ENCODE peak calls at places on chromosomes 11 and 22, in four cellular contexts. One of them, this sample, is unnamed.

GRCh38 chr11:7892059-7892699 is 38.9 kb downstream of the OR10A6 start:
- DNase-seq in lower leg skin: no peak
- DNase-seq in heart left ventricle: no peak
- DNase-seq in fibroblast of lung: peak
- DNase-seq in this sample: no peak

GRCh38 chr11:113896156-113896879 is 8.3 kb upstream of the HTR3B start:
- DNase-seq in lower leg skin: peak
- DNase-seq in heart left ventricle: peak
- DNase-seq in fibroblast of lung: peak
- DNase-seq in this sample: peak

GRCh38 chr11:102527701-102528100 is 2.8 kb downstream of the MMP7 start:
- DNase-seq in lower leg skin: no peak
- DNase-seq in heart left ventricle: no peak
- DNase-seq in fibroblast of lung: peak
- DNase-seq in this sample: no peak

GRCh38 chr11:15657264-15657663 is 542.5 kb downstream of the INSC start:
- DNase-seq in lower leg skin: no peak
- DNase-seq in heart left ventricle: no peak
- DNase-seq in fibroblast of lung: no peak
- DNase-seq in this sample: no peak

GRCh38 chr11:11155962-11156815 is 196.9 kb downstream of the CSNK2A3 start:
- DNase-seq in lower leg skin: no peak
- DNase-seq in heart left ventricle: no peak
- DNase-seq in fibroblast of lung: no peak
- DNase-seq in this sample: peak

GRCh38 chr22:38257650-38258246 is 15.1 kb downstream of the TMEM184B start:
- DNase-seq in lower leg skin: no peak
- DNase-seq in heart left ventricle: no peak
- DNase-seq in fibroblast of lung: no peak
- DNase-seq in this sample: no peak

GRCh38 chr22:17369553-17370035 is 334 bp downstream of the CECR2 start:
- DNase-seq in lower leg skin: no peak
- DNase-seq in heart left ventricle: peak
- DNase-seq in fibroblast of lung: no peak
- DNase-seq in this sample: no peak

GRCh38 chr11:68778205-68778604 is 26.9 kb upstream of the TESMIN start:
- DNase-seq in lower leg skin: no peak
- DNase-seq in heart left ventricle: no peak
- DNase-seq in fibroblast of lung: no peak
- DNase-seq in this sample: no peak

GRCh38 chr22:37068859-37069258 is 17.3 kb downstream of the KCTD17 start:
- DNase-seq in lower leg skin: no peak
- DNase-seq in heart left ventricle: no peak
- DNase-seq in fibroblast of lung: no peak
- DNase-seq in this sample: no peak

GRCh38 chr11:45662665-45663485 is 2.5 kb downstream of the CHST1 start:
- DNase-seq in lower leg skin: no peak
- DNase-seq in heart left ventricle: no peak
- DNase-seq in fibroblast of lung: peak
- DNase-seq in this sample: no peak

GRCh38 chr11:9609841-9610240 is 36.4 kb downstream of the WEE1 start:
- DNase-seq in lower leg skin: no peak
- DNase-seq in heart left ventricle: no peak
- DNase-seq in fibroblast of lung: no peak
- DNase-seq in this sample: no peak

GRCh38 chr11:28701760-28702449 is 593.7 kb downstream of the METTL15 start:
- DNase-seq in lower leg skin: no peak
- DNase-seq in heart left ventricle: no peak
- DNase-seq in fibroblast of lung: peak
- DNase-seq in this sample: peak

GRCh38 chr11:122360875-122361274 is 244.9 kb upstream of the BLID start:
- DNase-seq in lower leg skin: no peak
- DNase-seq in heart left ventricle: no peak
- DNase-seq in fibroblast of lung: no peak
- DNase-seq in this sample: no peak

GRCh38 chr22:41327124-41327523 is 25.8 kb downstream of the ZC3H7B start:
- DNase-seq in lower leg skin: no peak
- DNase-seq in heart left ventricle: no peak
- DNase-seq in fibroblast of lung: no peak
- DNase-seq in this sample: no peak

GRCh38 chr11:115642660-115643059 is 138.4 kb upstream of the CADM1 start:
- DNase-seq in lower leg skin: no peak
- DNase-seq in heart left ventricle: no peak
- DNase-seq in fibroblast of lung: no peak
- DNase-seq in this sample: no peak

GRCh38 chr22:49100764-49101163 is 726.9 kb downstream of the BRD1 start:
- DNase-seq in lower leg skin: no peak
- DNase-seq in heart left ventricle: no peak
- DNase-seq in fibroblast of lung: no peak
- DNase-seq in this sample: no peak

GRCh38 chr11:45091563-45092392 is 54.7 kb upstream of the PRDM11 start:
- DNase-seq in lower leg skin: peak
- DNase-seq in heart left ventricle: no peak
- DNase-seq in fibroblast of lung: peak
- DNase-seq in this sample: no peak

GRCh38 chr11:12687740-12688139 is 13.5 kb downstream of the TEAD1 start:
- DNase-seq in lower leg skin: no peak
- DNase-seq in heart left ventricle: no peak
- DNase-seq in fibroblast of lung: no peak
- DNase-seq in this sample: no peak

GRCh38 chr11:111512296-111513239 is at the start of gene BTG4:
- DNase-seq in lower leg skin: no peak
- DNase-seq in heart left ventricle: no peak
- DNase-seq in fibroblast of lung: peak
- DNase-seq in this sample: no peak

GRCh38 chr22:45072322-45072903 is 62.6 kb upstream of the PHF21B start:
- DNase-seq in lower leg skin: no peak
- DNase-seq in heart left ventricle: no peak
- DNase-seq in fibroblast of lung: peak
- DNase-seq in this sample: peak

GRCh38 chr11:63536669-63537292 is at the start of gene PLAAT4:
- DNase-seq in lower leg skin: peak
- DNase-seq in heart left ventricle: peak
- DNase-seq in fibroblast of lung: peak
- DNase-seq in this sample: no peak

GRCh38 chr11:12810497-12810896 is 136.3 kb downstream of the TEAD1 start:
- DNase-seq in lower leg skin: no peak
- DNase-seq in heart left ventricle: no peak
- DNase-seq in fibroblast of lung: peak
- DNase-seq in this sample: no peak

GRCh38 chr11:97965849-97966646 is 1054.7 kb upstream of the CNTN5 start:
- DNase-seq in lower leg skin: no peak
- DNase-seq in heart left ventricle: no peak
- DNase-seq in fibroblast of lung: peak
- DNase-seq in this sample: no peak

GRCh38 chr11:128335729-128336128 is 251.6 kb downstream of the ETS1 start:
- DNase-seq in lower leg skin: no peak
- DNase-seq in heart left ventricle: no peak
- DNase-seq in fibroblast of lung: no peak
- DNase-seq in this sample: no peak

GRCh38 chr11:2325719-2326118 is 23.9 kb downstream of the TSPAN32 start:
- DNase-seq in lower leg skin: peak
- DNase-seq in heart left ventricle: peak
- DNase-seq in fibroblast of lung: peak
- DNase-seq in this sample: no peak

GRCh38 chr11:134272381-134273316 is 3.5 kb upstream of the GLB1L3 start:
- DNase-seq in lower leg skin: peak
- DNase-seq in heart left ventricle: no peak
- DNase-seq in fibroblast of lung: no peak
- DNase-seq in this sample: no peak

GRCh38 chr22:43562843-43563242 is 151.0 kb downstream of the MPPED1 start:
- DNase-seq in lower leg skin: no peak
- DNase-seq in heart left ventricle: no peak
- DNase-seq in fibroblast of lung: no peak
- DNase-seq in this sample: no peak

GRCh38 chr11:103987631-103988594 is 48.5 kb upstream of the DDI1 start:
- DNase-seq in lower leg skin: no peak
- DNase-seq in heart left ventricle: no peak
- DNase-seq in fibroblast of lung: no peak
- DNase-seq in this sample: no peak

GRCh38 chr11:112652786-112653390 is 308.3 kb upstream of the NCAM1 start:
- DNase-seq in lower leg skin: peak
- DNase-seq in heart left ventricle: no peak
- DNase-seq in fibroblast of lung: peak
- DNase-seq in this sample: no peak

GRCh38 chr22:40631925-40632324 is 4.6 kb downstream of the MRTFA start:
- DNase-seq in lower leg skin: no peak
- DNase-seq in heart left ventricle: no peak
- DNase-seq in fibroblast of lung: peak
- DNase-seq in this sample: no peak

GRCh38 chr11:6568191-6568918 is 35.1 kb downstream of the RRP8 start:
- DNase-seq in lower leg skin: no peak
- DNase-seq in heart left ventricle: peak
- DNase-seq in fibroblast of lung: peak
- DNase-seq in this sample: no peak

GRCh38 chr11:133402551-133402950 is 129.8 kb downstream of the OPCML start:
- DNase-seq in lower leg skin: no peak
- DNase-seq in heart left ventricle: no peak
- DNase-seq in fibroblast of lung: no peak
- DNase-seq in this sample: no peak

GRCh38 chr22:26264162-26264561 is 94.9 kb downstream of the SEZ6L start:
- DNase-seq in lower leg skin: no peak
- DNase-seq in heart left ventricle: no peak
- DNase-seq in fibroblast of lung: no peak
- DNase-seq in this sample: no peak

GRCh38 chr22:26259510-26259909 is 90.2 kb downstream of the SEZ6L start:
- DNase-seq in lower leg skin: no peak
- DNase-seq in heart left ventricle: no peak
- DNase-seq in fibroblast of lung: peak
- DNase-seq in this sample: peak
- TF ChIP-seq CTCF in lower leg skin: no peak
- TF ChIP-seq CTCF in heart left ventricle: no peak
- TF ChIP-seq CTCF in fibroblast of lung: no peak
- TF ChIP-seq CTCF in this sample: no peak

DNA sequence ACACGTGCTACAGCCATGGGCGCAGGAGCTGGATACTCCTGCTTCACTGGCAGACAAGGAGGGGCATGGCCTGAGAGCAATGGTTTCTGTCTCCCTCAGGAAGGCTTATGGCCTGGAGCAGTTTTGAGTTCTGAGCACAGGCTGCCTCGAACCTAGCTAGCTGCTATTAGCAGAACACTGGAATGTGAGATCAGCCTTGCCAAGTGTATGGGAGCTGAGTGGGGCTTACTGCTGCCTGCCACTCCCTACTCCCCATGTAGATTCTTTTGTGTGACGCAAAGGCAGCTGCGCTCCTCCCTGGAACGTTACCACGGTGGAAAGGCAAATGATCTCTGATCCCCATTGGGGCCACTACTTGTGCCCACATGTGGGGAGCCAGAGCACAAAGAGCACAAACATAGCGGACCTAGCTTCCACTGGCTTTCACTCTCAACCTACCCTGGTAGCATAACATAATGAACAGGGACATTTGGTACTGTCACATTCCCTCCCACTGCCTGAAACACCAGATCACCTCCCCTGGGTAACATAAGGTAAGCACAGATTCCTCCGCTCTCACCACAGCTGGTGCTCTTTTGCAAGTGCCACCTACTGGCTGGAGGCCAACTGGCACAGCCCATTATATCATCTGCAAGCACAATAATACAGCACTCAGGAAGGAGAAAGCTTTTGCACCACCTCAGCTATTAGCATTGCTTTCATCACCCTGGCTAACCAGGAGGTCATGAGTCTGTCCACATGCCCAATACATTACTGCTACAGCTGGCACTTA is 84.6 kb upstream of the GUCY1A2 start:
- DNase-seq in lower leg skin: peak
- DNase-seq in heart left ventricle: no peak
- DNase-seq in fibroblast of lung: no peak
- DNase-seq in this sample: no peak
- TF ChIP-seq CTCF in lower leg skin: no peak
- TF ChIP-seq CTCF in heart left ventricle: no peak
- TF ChIP-seq CTCF in fibroblast of lung: no peak
- TF ChIP-seq CTCF in this sample: no peak

DNA sequence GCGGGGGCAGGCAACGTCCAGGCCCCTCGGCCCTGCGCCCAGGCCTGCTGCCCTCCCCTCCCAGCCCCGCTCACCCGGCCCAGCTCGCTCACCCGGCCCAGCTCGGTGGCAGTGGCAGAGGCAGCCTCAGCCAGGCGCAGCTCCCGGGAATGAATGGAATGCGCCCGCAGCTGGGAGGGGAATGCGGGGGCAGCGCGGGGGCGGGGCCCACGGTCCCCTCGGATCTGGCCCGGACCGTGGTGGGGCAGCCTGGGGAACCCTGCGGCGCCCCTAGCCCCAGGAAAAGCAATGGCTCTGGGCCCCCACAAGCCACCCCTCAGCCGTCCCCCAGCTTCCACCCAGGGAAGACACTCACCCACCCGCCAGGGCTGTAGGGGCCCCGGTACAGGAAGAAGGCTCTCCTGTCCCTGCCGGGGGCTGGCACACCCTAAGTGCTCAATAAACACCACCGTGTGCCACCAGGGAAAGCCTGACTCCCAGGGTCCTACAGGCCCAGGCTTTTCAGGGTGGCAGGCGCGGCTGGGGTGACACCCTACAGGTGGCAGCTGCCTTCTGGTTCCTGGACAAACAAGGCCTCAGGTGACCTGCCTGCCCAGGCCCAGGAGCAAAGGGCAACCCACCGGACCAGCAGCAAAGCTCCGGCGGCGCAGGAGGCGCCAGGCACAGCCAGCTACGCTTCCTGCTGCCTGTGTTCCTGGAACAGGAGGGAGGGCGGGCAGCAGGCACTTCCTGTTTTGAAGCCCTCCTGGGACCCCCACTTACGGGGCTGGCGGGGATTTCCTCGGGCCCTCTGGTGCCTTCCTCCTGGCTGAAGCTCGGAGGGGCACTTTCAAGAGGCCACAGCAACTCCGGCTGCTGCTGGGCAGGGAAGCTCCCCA is 13.8 kb downstream of the PLXNB2 start:
- DNase-seq in lower leg skin: no peak
- DNase-seq in heart left ventricle: peak
- DNase-seq in fibroblast of lung: peak
- DNase-seq in this sample: no peak
- TF ChIP-seq CTCF in lower leg skin: no peak
- TF ChIP-seq CTCF in heart left ventricle: no peak
- TF ChIP-seq CTCF in fibroblast of lung: no peak
- TF ChIP-seq CTCF in this sample: no peak

DNA sequence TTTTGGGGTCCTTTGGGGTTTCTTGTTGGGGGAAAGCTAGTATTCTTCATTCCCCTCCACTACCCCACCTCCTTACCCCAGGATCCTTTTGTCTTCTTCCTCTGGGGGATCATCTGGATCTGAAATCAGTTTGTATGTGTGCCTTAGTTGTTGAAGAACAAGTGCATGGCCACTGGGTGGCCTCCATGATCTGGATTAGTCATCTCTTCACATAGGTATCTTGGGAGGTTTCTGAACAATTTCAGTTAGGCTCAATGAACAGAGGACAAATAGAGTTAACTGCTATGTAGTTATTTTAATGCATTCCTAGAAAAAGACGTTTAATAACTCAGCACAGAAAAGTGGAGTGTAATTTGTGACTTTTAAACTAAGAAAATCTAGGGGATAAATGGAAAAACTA is 7.1 kb upstream of the VWA5A start:
- DNase-seq in lower leg skin: no peak
- DNase-seq in heart left ventricle: no peak
- DNase-seq in fibroblast of lung: peak
- DNase-seq in this sample: peak
- TF ChIP-seq CTCF in lower leg skin: no peak
- TF ChIP-seq CTCF in heart left ventricle: no peak
- TF ChIP-seq CTCF in fibroblast of lung: peak
- TF ChIP-seq CTCF in this sample: peak

GRCh38 chr11:17547932-17548331 is 873 bp downstream of the OTOG start:
- DNase-seq in lower leg skin: no peak
- DNase-seq in heart left ventricle: no peak
- DNase-seq in fibroblast of lung: no peak
- DNase-seq in this sample: no peak
- TF ChIP-seq CTCF in lower leg skin: no peak
- TF ChIP-seq CTCF in heart left ventricle: no peak
- TF ChIP-seq CTCF in fibroblast of lung: no peak
- TF ChIP-seq CTCF in this sample: peak

This sample was measured in HCT116.